ENCODE peak calls at places on chromosome 6, in six cellular contexts. D, X, M, A, Z and E are unnamed samples.
A peak's percentile ranks its signal among the peaks of the same experiment; 100 is the strongest.

GRCh38 chr6:131231103-131231502 is 95.8 kb downstream of the AKAP7 start:
- DNase-seq in M (no peak), X (no peak), D (no peak), Z (no peak), A (no peak), E (no peak)

GRCh38 chr6:30500421-30501069 is 11.2 kb downstream of the HLA-E start:
- DNase-seq in Z (no peak), D (no peak), X (no peak), M (no peak), A (no peak), E (no peak)

GRCh38 chr6:125196613-125197012 is 43.0 kb downstream of the TPD52L1 start:
- DNase-seq in M (no peak), Z (no peak), X (no peak), A (no peak), D (no peak), E (no peak)

GRCh38 chr6:167933290-167933689 is 64.2 kb upstream of the KIF25 start:
- DNase-seq in D (no peak), M (no peak), A (no peak), X (no peak), Z (no peak), E (no peak)

GRCh38 chr6:14851286-14851685 is 394.6 kb upstream of the JARID2 start:
- DNase-seq in Z (no peak), X (no peak), A (no peak), M (no peak), D (no peak), E (no peak)

GRCh38 chr6:150857062-150857905 is 8.2 kb upstream of the MTHFD1L start:
- DNase-seq in A (no peak), X (no peak), Z (no peak), D (no peak), M (peak; percentile 29), E (no peak)

GRCh38 chr6:35247642-35248231 is 11.8 kb upstream of the ZNF76 start:
- DNase-seq in D (no peak), X (no peak), Z (no peak), M (no peak), A (no peak), E (no peak)

GRCh38 chr6:118042855-118043254 is 135.8 kb downstream of the SLC35F1 start:
- DNase-seq in M (no peak), Z (no peak), A (no peak), D (no peak), X (no peak), E (no peak)

GRCh38 chr6:67362976-67363375 is 1272.1 kb upstream of the ADGRB3 start:
- DNase-seq in A (no peak), D (no peak), M (no peak), X (no peak), Z (no peak), E (peak; percentile 12)

GRCh38 chr6:101395345-101395744 is 1.8 kb downstream of the GRIK2 start:
- DNase-seq in D (no peak), X (no peak), A (no peak), M (no peak), Z (no peak), E (no peak)

GRCh38 chr6:21827425-21828192 is 234.1 kb downstream of the SOX4 start:
- DNase-seq in X (no peak), A (no peak), D (no peak), M (no peak), Z (no peak), E (no peak)

GRCh38 chr6:6962086-6962485 is 145.7 kb upstream of the RREB1 start:
- DNase-seq in M (no peak), D (no peak), X (no peak), Z (no peak), A (no peak), E (no peak)

GRCh38 chr6:19869464-19869863 is 32.3 kb downstream of the ID4 start:
- DNase-seq in Z (no peak), X (no peak), A (no peak), D (no peak), M (peak; percentile 40), E (no peak)

GRCh38 chr6:139361211-139361610 is 13.2 kb downstream of the CITED2 start:
- DNase-seq in A (no peak), D (no peak), M (no peak), Z (no peak), X (no peak), E (no peak)

GRCh38 chr6:36656441-36656840 is 22.1 kb upstream of the CDKN1A start:
- DNase-seq in M (peak; percentile 54), A (no peak), Z (no peak), X (no peak), D (no peak), E (no peak)

GRCh38 chr6:42394881-42395620 is 56.7 kb downstream of the TRERF1 start:
- DNase-seq in X (no peak), M (no peak), A (no peak), D (no peak), Z (no peak), E (no peak)

GRCh38 chr6:157428418-157429202 is 47.6 kb downstream of the ZDHHC14 start:
- DNase-seq in X (no peak), D (no peak), Z (no peak), A (peak; percentile 35), M (peak; percentile 79), E (no peak)

GRCh38 chr6:111689946-111690345 is 84.3 kb upstream of the TRAF3IP2 start:
- DNase-seq in X (no peak), Z (no peak), A (no peak), D (no peak), M (no peak), E (no peak)

GRCh38 chr6:30481213-30481964 is 7.9 kb upstream of the HLA-E start:
- DNase-seq in X (peak; percentile 37), Z (no peak), M (no peak), A (no peak), D (no peak), E (no peak)

GRCh38 chr6:8110117-8110721 is 7.9 kb upstream of the EEF1E1 start:
- DNase-seq in Z (no peak), D (no peak), A (no peak), M (no peak), X (no peak), E (no peak)

GRCh38 chr6:28659250-28659566 is 133.5 kb downstream of the GPX5 start:
- DNase-seq in A (no peak), Z (no peak), M (no peak), X (no peak), D (no peak), E (no peak)